ENCODE peak calls at places on chromosome 21, in six cellular contexts. One of them, this sample, is unnamed.

GRCh38 chr21:41564871-41565281 is 56.9 kb upstream of the TMPRSS2 start:
- DNase-seq in NCI-H510A treated with DMSO at 0.1 percent for 48 hours: no peak
- DNase-seq in DMS153: no peak
- DNase-seq in activated CD4-positive, alpha-beta T cell treated with anti-CD3 and anti-CD28 coated beads for 4 hours: no peak
- DNase-seq in IMR-90: no peak
- DNase-seq in stimulated activated naive CD4-positive, alpha-beta T cell: no peak
- DNase-seq in this sample: peak; percentile 63

GRCh38 chr21:25573409-25574206 is 33.7 kb downstream of the MRPL39 start:
- DNase-seq in NCI-H510A treated with DMSO at 0.1 percent for 48 hours: no peak
- DNase-seq in DMS153: peak; percentile 59
- DNase-seq in activated CD4-positive, alpha-beta T cell treated with anti-CD3 and anti-CD28 coated beads for 4 hours: peak; percentile 77
- DNase-seq in IMR-90: peak; percentile 99
- DNase-seq in stimulated activated naive CD4-positive, alpha-beta T cell: peak; percentile 46
- DNase-seq in this sample: peak; percentile 82

GRCh38 chr21:14591882-14592281 is 45.8 kb upstream of the SAMSN1 start:
- DNase-seq in NCI-H510A treated with DMSO at 0.1 percent for 48 hours: no peak
- DNase-seq in DMS153: no peak
- DNase-seq in activated CD4-positive, alpha-beta T cell treated with anti-CD3 and anti-CD28 coated beads for 4 hours: no peak
- DNase-seq in IMR-90: no peak
- DNase-seq in stimulated activated naive CD4-positive, alpha-beta T cell: no peak
- DNase-seq in this sample: peak; percentile 66

GRCh38 chr21:25639167-25639921 is at the start of gene JAM2:
- DNase-seq in NCI-H510A treated with DMSO at 0.1 percent for 48 hours: no peak
- DNase-seq in DMS153: no peak
- DNase-seq in activated CD4-positive, alpha-beta T cell treated with anti-CD3 and anti-CD28 coated beads for 4 hours: peak; percentile 46
- DNase-seq in IMR-90: peak; percentile 29
- DNase-seq in stimulated activated naive CD4-positive, alpha-beta T cell: peak; percentile 48
- DNase-seq in this sample: peak; percentile 36

GRCh38 chr21:45898028-45898350 is 83.6 kb upstream of the COL6A1 start:
- DNase-seq in NCI-H510A treated with DMSO at 0.1 percent for 48 hours: no peak
- DNase-seq in DMS153: no peak
- DNase-seq in activated CD4-positive, alpha-beta T cell treated with anti-CD3 and anti-CD28 coated beads for 4 hours: no peak
- DNase-seq in IMR-90: no peak
- DNase-seq in stimulated activated naive CD4-positive, alpha-beta T cell: no peak
- DNase-seq in this sample: no peak

GRCh38 chr21:14438204-14438603 is 55.3 kb upstream of the HSPA13 start:
- DNase-seq in NCI-H510A treated with DMSO at 0.1 percent for 48 hours: no peak
- DNase-seq in DMS153: no peak
- DNase-seq in activated CD4-positive, alpha-beta T cell treated with anti-CD3 and anti-CD28 coated beads for 4 hours: no peak
- DNase-seq in IMR-90: no peak
- DNase-seq in stimulated activated naive CD4-positive, alpha-beta T cell: no peak
- DNase-seq in this sample: no peak

GRCh38 chr21:36589352-36589971 is 109.5 kb upstream of the SIM2 start:
- DNase-seq in NCI-H510A treated with DMSO at 0.1 percent for 48 hours: no peak
- DNase-seq in DMS153: no peak
- DNase-seq in activated CD4-positive, alpha-beta T cell treated with anti-CD3 and anti-CD28 coated beads for 4 hours: no peak
- DNase-seq in IMR-90: peak; percentile 27
- DNase-seq in stimulated activated naive CD4-positive, alpha-beta T cell: no peak
- DNase-seq in this sample: peak; percentile 54

GRCh38 chr21:44869860-44870747 is 3.4 kb downstream of the PTTG1IP start:
- DNase-seq in NCI-H510A treated with DMSO at 0.1 percent for 48 hours: no peak
- DNase-seq in DMS153: no peak
- DNase-seq in activated CD4-positive, alpha-beta T cell treated with anti-CD3 and anti-CD28 coated beads for 4 hours: no peak
- DNase-seq in IMR-90: peak; percentile 96
- DNase-seq in stimulated activated naive CD4-positive, alpha-beta T cell: peak; percentile 31
- DNase-seq in this sample: peak; percentile 88

GRCh38 chr21:16536661-16537359 is 807.0 kb downstream of the USP25 start:
- DNase-seq in NCI-H510A treated with DMSO at 0.1 percent for 48 hours: no peak
- DNase-seq in DMS153: no peak
- DNase-seq in activated CD4-positive, alpha-beta T cell treated with anti-CD3 and anti-CD28 coated beads for 4 hours: no peak
- DNase-seq in IMR-90: peak; percentile 6
- DNase-seq in stimulated activated naive CD4-positive, alpha-beta T cell: no peak
- DNase-seq in this sample: peak; percentile 67

GRCh38 chr21:41254090-41254700 is 62.4 kb upstream of the FAM3B start:
- DNase-seq in NCI-H510A treated with DMSO at 0.1 percent for 48 hours: no peak
- DNase-seq in DMS153: no peak
- DNase-seq in activated CD4-positive, alpha-beta T cell treated with anti-CD3 and anti-CD28 coated beads for 4 hours: no peak
- DNase-seq in IMR-90: peak; percentile 57
- DNase-seq in stimulated activated naive CD4-positive, alpha-beta T cell: no peak
- DNase-seq in this sample: peak; percentile 62

GRCh38 chr21:44892095-44892494 is 18.6 kb upstream of the PTTG1IP start:
- DNase-seq in NCI-H510A treated with DMSO at 0.1 percent for 48 hours: no peak
- DNase-seq in DMS153: no peak
- DNase-seq in activated CD4-positive, alpha-beta T cell treated with anti-CD3 and anti-CD28 coated beads for 4 hours: no peak
- DNase-seq in IMR-90: no peak
- DNase-seq in stimulated activated naive CD4-positive, alpha-beta T cell: no peak
- DNase-seq in this sample: no peak

GRCh38 chr21:39685991-39686390 is 59.0 kb upstream of the IGSF5 start:
- DNase-seq in NCI-H510A treated with DMSO at 0.1 percent for 48 hours: no peak
- DNase-seq in DMS153: no peak
- DNase-seq in activated CD4-positive, alpha-beta T cell treated with anti-CD3 and anti-CD28 coated beads for 4 hours: no peak
- DNase-seq in IMR-90: no peak
- DNase-seq in stimulated activated naive CD4-positive, alpha-beta T cell: no peak
- DNase-seq in this sample: no peak

GRCh38 chr21:15415541-15416261 is 314.1 kb upstream of the USP25 start:
- DNase-seq in NCI-H510A treated with DMSO at 0.1 percent for 48 hours: no peak
- DNase-seq in DMS153: no peak
- DNase-seq in activated CD4-positive, alpha-beta T cell treated with anti-CD3 and anti-CD28 coated beads for 4 hours: no peak
- DNase-seq in IMR-90: no peak
- DNase-seq in stimulated activated naive CD4-positive, alpha-beta T cell: no peak
- DNase-seq in this sample: peak; percentile 78

GRCh38 chr21:44710294-44710665 is 1.1 kb downstream of the TSPEAR start:
- DNase-seq in NCI-H510A treated with DMSO at 0.1 percent for 48 hours: no peak
- DNase-seq in DMS153: peak; percentile 33
- DNase-seq in activated CD4-positive, alpha-beta T cell treated with anti-CD3 and anti-CD28 coated beads for 4 hours: no peak
- DNase-seq in IMR-90: no peak
- DNase-seq in stimulated activated naive CD4-positive, alpha-beta T cell: no peak
- DNase-seq in this sample: no peak

GRCh38 chr21:41167348-41168342 is at the start of gene BACE2:
- DNase-seq in NCI-H510A treated with DMSO at 0.1 percent for 48 hours: peak; percentile 73
- DNase-seq in DMS153: peak; percentile 21
- DNase-seq in activated CD4-positive, alpha-beta T cell treated with anti-CD3 and anti-CD28 coated beads for 4 hours: peak; percentile 38
- DNase-seq in IMR-90: peak; percentile 68
- DNase-seq in stimulated activated naive CD4-positive, alpha-beta T cell: no peak
- DNase-seq in this sample: peak; percentile 79

GRCh38 chr21:37877171-37877570 is 39.1 kb downstream of the KCNJ6 start:
- DNase-seq in NCI-H510A treated with DMSO at 0.1 percent for 48 hours: no peak
- DNase-seq in DMS153: no peak
- DNase-seq in activated CD4-positive, alpha-beta T cell treated with anti-CD3 and anti-CD28 coated beads for 4 hours: no peak
- DNase-seq in IMR-90: peak; percentile 70
- DNase-seq in stimulated activated naive CD4-positive, alpha-beta T cell: no peak
- DNase-seq in this sample: peak; percentile 42

GRCh38 chr21:35086357-35086756 is 37.3 kb upstream of the RUNX1 start:
- DNase-seq in NCI-H510A treated with DMSO at 0.1 percent for 48 hours: no peak
- DNase-seq in DMS153: no peak
- DNase-seq in activated CD4-positive, alpha-beta T cell treated with anti-CD3 and anti-CD28 coated beads for 4 hours: no peak
- DNase-seq in IMR-90: peak; percentile 54
- DNase-seq in stimulated activated naive CD4-positive, alpha-beta T cell: no peak
- DNase-seq in this sample: peak; percentile 20

GRCh38 chr21:46109251-46110221 is 11.6 kb downstream of the COL6A2 start:
- DNase-seq in NCI-H510A treated with DMSO at 0.1 percent for 48 hours: no peak
- DNase-seq in DMS153: no peak
- DNase-seq in activated CD4-positive, alpha-beta T cell treated with anti-CD3 and anti-CD28 coated beads for 4 hours: no peak
- DNase-seq in IMR-90: no peak
- DNase-seq in stimulated activated naive CD4-positive, alpha-beta T cell: no peak
- DNase-seq in this sample: no peak

GRCh38 chr21:32884062-32884461 is 112.5 kb upstream of the PAXBP1 start:
- DNase-seq in NCI-H510A treated with DMSO at 0.1 percent for 48 hours: no peak
- DNase-seq in DMS153: no peak
- DNase-seq in activated CD4-positive, alpha-beta T cell treated with anti-CD3 and anti-CD28 coated beads for 4 hours: no peak
- DNase-seq in IMR-90: no peak
- DNase-seq in stimulated activated naive CD4-positive, alpha-beta T cell: no peak
- DNase-seq in this sample: no peak

This sample was measured in fibroblast of lung.